ENCODE peak calls at places on chromosomes 2 and 18, in five cellular contexts. One of them, this sample, is unnamed.

GRCh38 chr2:158457826-158458616 is 1.3 kb downstream of the PKP4 start:
- DNase-seq in hepatocyte: peak
- DNase-seq in GM23248: peak
- DNase-seq in HCT116: no peak
- DNase-seq in mammary epithelial cell: peak
- DNase-seq in this sample: peak

GRCh38 chr18:62881509-62882016 is 166.2 kb downstream of the PHLPP1 start:
- DNase-seq in GM23248: peak
- DNase-seq in HCT116: peak
- DNase-seq in mammary epithelial cell: peak
- DNase-seq in hepatocyte: no peak
- DNase-seq in this sample: peak

GRCh38 chr2:144671695-144672094 is 151.8 kb upstream of the ZEB2 start:
- DNase-seq in GM23248: peak
- DNase-seq in HCT116: no peak
- DNase-seq in hepatocyte: no peak
- DNase-seq in mammary epithelial cell: no peak
- DNase-seq in this sample: no peak

GRCh38 chr2:209642146-209642815 is 129.4 kb upstream of the UNC80 start:
- DNase-seq in HCT116: no peak
- DNase-seq in GM23248: peak
- DNase-seq in hepatocyte: no peak
- DNase-seq in mammary epithelial cell: peak
- DNase-seq in this sample: peak

GRCh38 chr2:240355001-240355891 is 80.2 kb upstream of the GPC1 start:
- DNase-seq in HCT116: no peak
- DNase-seq in mammary epithelial cell: peak
- DNase-seq in GM23248: peak
- DNase-seq in hepatocyte: no peak
- DNase-seq in this sample: no peak

GRCh38 chr2:11938196-11938595 is 191.8 kb downstream of the LPIN1 start:
- DNase-seq in HCT116: no peak
- DNase-seq in hepatocyte: no peak
- DNase-seq in mammary epithelial cell: peak
- DNase-seq in GM23248: no peak
- DNase-seq in this sample: no peak

GRCh38 chr2:150475479-150476212 is 11.8 kb downstream of the RND3 start:
- DNase-seq in hepatocyte: no peak
- DNase-seq in mammary epithelial cell: no peak
- DNase-seq in GM23248: no peak
- DNase-seq in HCT116: no peak
- DNase-seq in this sample: peak

GRCh38 chr18:4360221-4360715 is 94.8 kb downstream of the DLGAP1 start:
- DNase-seq in hepatocyte: no peak
- DNase-seq in GM23248: no peak
- DNase-seq in HCT116: no peak
- DNase-seq in mammary epithelial cell: no peak
- DNase-seq in this sample: no peak

GRCh38 chr2:109385506-109385905 is 228.3 kb downstream of the SEPTIN10 start:
- DNase-seq in mammary epithelial cell: no peak
- DNase-seq in GM23248: no peak
- DNase-seq in hepatocyte: no peak
- DNase-seq in HCT116: no peak
- DNase-seq in this sample: no peak

GRCh38 chr2:75238670-75239330 is 39.5 kb upstream of the TACR1 start:
- DNase-seq in GM23248: peak
- DNase-seq in HCT116: no peak
- DNase-seq in hepatocyte: no peak
- DNase-seq in mammary epithelial cell: peak
- DNase-seq in this sample: no peak
- H2AFZ ChIP-seq in GM23248: peak
- H2AFZ ChIP-seq in HCT116: no peak
- H2AFZ ChIP-seq in hepatocyte: no peak
- H2AFZ ChIP-seq in mammary epithelial cell: peak
- H2AFZ ChIP-seq in this sample: no peak

GRCh38 chr2:172743898-172744297 is 8.3 kb downstream of the RAPGEF4 start:
- DNase-seq in mammary epithelial cell: no peak
- DNase-seq in HCT116: no peak
- DNase-seq in hepatocyte: no peak
- DNase-seq in GM23248: no peak
- DNase-seq in this sample: no peak

GRCh38 chr2:172740871-172741270 is 5.2 kb downstream of the RAPGEF4 start:
- DNase-seq in mammary epithelial cell: no peak
- DNase-seq in HCT116: no peak
- DNase-seq in hepatocyte: no peak
- DNase-seq in GM23248: no peak
- DNase-seq in this sample: no peak

GRCh38 chr2:172745636-172746035 is 10.0 kb downstream of the RAPGEF4 start:
- DNase-seq in mammary epithelial cell: peak
- DNase-seq in GM23248: peak
- DNase-seq in hepatocyte: no peak
- DNase-seq in HCT116: no peak
- DNase-seq in this sample: peak

GRCh38 chr2:172739651-172740050 is 4.0 kb downstream of the RAPGEF4 start:
- DNase-seq in HCT116: no peak
- DNase-seq in GM23248: no peak
- DNase-seq in hepatocyte: no peak
- DNase-seq in mammary epithelial cell: peak
- DNase-seq in this sample: no peak

GRCh38 chr2:172743143-172743542 is 7.5 kb downstream of the RAPGEF4 start:
- DNase-seq in mammary epithelial cell: no peak
- DNase-seq in HCT116: no peak
- DNase-seq in GM23248: no peak
- DNase-seq in hepatocyte: no peak
- DNase-seq in this sample: peak
- H2AFZ ChIP-seq in mammary epithelial cell: no peak
- H2AFZ ChIP-seq in HCT116: no peak
- H2AFZ ChIP-seq in GM23248: no peak
- H2AFZ ChIP-seq in hepatocyte: no peak
- H2AFZ ChIP-seq in this sample: no peak

GRCh38 chr18:2186967-2187366 is 384.3 kb downstream of the METTL4 start:
- DNase-seq in mammary epithelial cell: no peak
- DNase-seq in HCT116: no peak
- DNase-seq in hepatocyte: no peak
- DNase-seq in GM23248: no peak
- DNase-seq in this sample: no peak

GRCh38 chr18:2197945-2198344 is 373.4 kb downstream of the METTL4 start:
- DNase-seq in HCT116: no peak
- DNase-seq in hepatocyte: no peak
- DNase-seq in GM23248: no peak
- DNase-seq in mammary epithelial cell: no peak
- DNase-seq in this sample: peak

GRCh38 chr18:2191180-2191790 is 380.0 kb downstream of the METTL4 start:
- DNase-seq in mammary epithelial cell: no peak
- DNase-seq in GM23248: no peak
- DNase-seq in HCT116: no peak
- DNase-seq in hepatocyte: no peak
- DNase-seq in this sample: no peak

GRCh38 chr18:2188258-2188657 is 383.0 kb downstream of the METTL4 start:
- DNase-seq in mammary epithelial cell: no peak
- DNase-seq in HCT116: no peak
- DNase-seq in hepatocyte: no peak
- DNase-seq in GM23248: no peak
- DNase-seq in this sample: no peak

DNA sequence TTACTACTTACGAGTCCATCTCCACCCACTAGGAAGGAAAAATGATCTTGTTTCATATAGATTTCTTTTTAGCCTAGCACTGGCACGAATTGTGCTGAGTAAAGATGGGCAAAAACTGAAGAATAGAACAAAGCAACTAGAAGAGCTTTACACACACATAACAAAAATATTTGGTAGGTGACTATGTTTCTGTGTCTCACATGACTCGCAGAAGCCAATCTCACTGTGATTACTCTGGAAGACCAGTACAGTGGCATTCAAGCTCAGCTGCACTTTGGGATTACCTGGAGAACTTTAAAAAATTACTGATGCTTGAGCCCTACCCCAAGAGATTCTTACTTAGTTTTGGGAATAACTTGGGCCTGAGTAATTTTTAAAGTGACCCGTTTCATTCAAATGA is 378.7 kb downstream of the METTL4 start:
- DNase-seq in GM23248: no peak
- DNase-seq in HCT116: no peak
- DNase-seq in hepatocyte: no peak
- DNase-seq in mammary epithelial cell: no peak
- DNase-seq in this sample: no peak
- H2AFZ ChIP-seq in GM23248: no peak
- H2AFZ ChIP-seq in HCT116: no peak
- H2AFZ ChIP-seq in hepatocyte: no peak
- H2AFZ ChIP-seq in mammary epithelial cell: no peak
- H2AFZ ChIP-seq in this sample: no peak

GRCh38 chr2:10278763-10279471 is 23.8 kb upstream of the HPCAL1 start:
- DNase-seq in mammary epithelial cell: no peak
- DNase-seq in HCT116: no peak
- DNase-seq in hepatocyte: no peak
- DNase-seq in GM23248: no peak
- DNase-seq in this sample: no peak
- H2AFZ ChIP-seq in mammary epithelial cell: peak
- H2AFZ ChIP-seq in HCT116: peak
- H2AFZ ChIP-seq in hepatocyte: no peak
- H2AFZ ChIP-seq in GM23248: peak
- H2AFZ ChIP-seq in this sample: no peak

GRCh38 chr2:222300725-222301295 is 2.0 kb upstream of the PAX3 start:
- DNase-seq in hepatocyte: no peak
- DNase-seq in mammary epithelial cell: no peak
- DNase-seq in HCT116: no peak
- DNase-seq in GM23248: no peak
- DNase-seq in this sample: no peak
- H2AFZ ChIP-seq in hepatocyte: no peak
- H2AFZ ChIP-seq in mammary epithelial cell: no peak
- H2AFZ ChIP-seq in HCT116: no peak
- H2AFZ ChIP-seq in GM23248: no peak
- H2AFZ ChIP-seq in this sample: no peak

GRCh38 chr2:129880309-129880708 is 99.2 kb upstream of the RAB6C start:
- DNase-seq in HCT116: no peak
- DNase-seq in hepatocyte: no peak
- DNase-seq in mammary epithelial cell: no peak
- DNase-seq in GM23248: no peak
- DNase-seq in this sample: no peak

GRCh38 chr2:129877289-129877741 is 102.2 kb upstream of the RAB6C start:
- DNase-seq in hepatocyte: peak
- DNase-seq in GM23248: peak
- DNase-seq in HCT116: peak
- DNase-seq in mammary epithelial cell: peak
- DNase-seq in this sample: no peak

GRCh38 chr2:129879614-129880180 is 99.8 kb upstream of the RAB6C start:
- DNase-seq in GM23248: no peak
- DNase-seq in hepatocyte: no peak
- DNase-seq in mammary epithelial cell: no peak
- DNase-seq in HCT116: no peak
- DNase-seq in this sample: no peak

GRCh38 chr2:129876576-129876975 is 102.9 kb upstream of the RAB6C start:
- DNase-seq in GM23248: no peak
- DNase-seq in hepatocyte: no peak
- DNase-seq in mammary epithelial cell: no peak
- DNase-seq in HCT116: no peak
- DNase-seq in this sample: no peak

DNA sequence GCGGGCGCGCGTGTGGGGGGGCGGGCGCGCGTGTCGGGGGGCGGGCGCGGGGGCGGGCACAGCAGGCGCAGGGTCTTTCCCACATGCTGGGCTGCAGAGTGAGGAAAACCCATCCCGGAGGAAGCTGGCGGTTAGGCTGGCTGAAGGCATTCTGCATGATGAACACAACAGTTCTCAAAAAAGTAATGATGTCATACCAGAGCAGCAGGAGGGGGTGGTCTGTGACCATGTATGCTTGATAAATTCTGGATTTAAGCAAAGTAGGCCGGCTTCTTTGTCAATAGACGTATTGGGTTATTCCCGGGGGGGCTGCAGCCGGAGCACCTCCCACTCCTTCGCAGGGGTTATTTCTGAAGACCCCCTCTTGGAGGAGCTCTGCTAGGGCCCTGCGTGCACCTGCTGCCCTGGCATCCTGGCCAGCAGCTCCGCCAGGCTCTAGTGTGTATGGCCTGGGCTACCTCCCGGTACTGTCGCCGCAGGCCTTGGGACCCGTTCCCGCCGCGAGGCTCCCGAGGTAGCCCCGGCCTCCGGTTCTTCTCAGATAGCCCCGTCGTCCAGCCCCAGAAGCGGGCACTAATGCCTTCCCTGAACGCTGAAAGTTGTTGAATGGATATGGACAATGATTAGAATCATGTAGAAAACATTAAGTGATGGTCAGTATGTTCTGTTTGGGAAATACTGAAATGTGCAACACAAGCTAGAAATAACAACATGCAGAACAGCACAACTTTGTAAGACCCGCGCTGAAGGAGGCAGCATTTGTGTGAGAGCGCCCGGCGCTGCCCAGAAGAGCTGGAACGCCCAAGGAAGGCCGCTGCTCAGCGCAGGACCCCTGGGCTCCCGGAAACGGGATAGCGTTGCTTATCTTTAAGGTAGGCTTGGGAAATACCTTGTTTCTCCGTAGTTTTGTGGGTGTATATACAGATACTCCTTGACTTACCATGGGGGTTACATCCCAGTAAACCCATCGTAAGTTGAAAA is 101.4 kb upstream of the RAB6C start:
- DNase-seq in HCT116: no peak
- DNase-seq in mammary epithelial cell: no peak
- DNase-seq in GM23248: peak
- DNase-seq in hepatocyte: peak
- DNase-seq in this sample: no peak
- H2AFZ ChIP-seq in HCT116: no peak
- H2AFZ ChIP-seq in mammary epithelial cell: no peak
- H2AFZ ChIP-seq in GM23248: peak
- H2AFZ ChIP-seq in hepatocyte: peak
- H2AFZ ChIP-seq in this sample: no peak

GRCh38 chr18:61348230-61348629 is 15.0 kb downstream of the CDH20 start:
- DNase-seq in hepatocyte: peak
- DNase-seq in HCT116: no peak
- DNase-seq in GM23248: no peak
- DNase-seq in mammary epithelial cell: no peak
- DNase-seq in this sample: no peak
- H2AFZ ChIP-seq in hepatocyte: no peak
- H2AFZ ChIP-seq in HCT116: no peak
- H2AFZ ChIP-seq in GM23248: no peak
- H2AFZ ChIP-seq in mammary epithelial cell: no peak
- H2AFZ ChIP-seq in this sample: no peak

GRCh38 chr2:125858366-125858765 is 797.6 kb upstream of the GYPC start:
- DNase-seq in HCT116: no peak
- DNase-seq in mammary epithelial cell: no peak
- DNase-seq in hepatocyte: no peak
- DNase-seq in GM23248: no peak
- DNase-seq in this sample: no peak

GRCh38 chr2:125861461-125861860 is 794.5 kb upstream of the GYPC start:
- DNase-seq in GM23248: no peak
- DNase-seq in hepatocyte: no peak
- DNase-seq in mammary epithelial cell: no peak
- DNase-seq in HCT116: no peak
- DNase-seq in this sample: no peak
- H2AFZ ChIP-seq in GM23248: no peak
- H2AFZ ChIP-seq in hepatocyte: no peak
- H2AFZ ChIP-seq in mammary epithelial cell: no peak
- H2AFZ ChIP-seq in HCT116: no peak
- H2AFZ ChIP-seq in this sample: no peak

This sample was measured in endothelial cell of umbilical vein.